ENCODE peak calls at places on chromosomes 3 and 15, in six cellular contexts. E is cardiac muscle cell; I is psoas muscle; X is CD8-positive, alpha-beta T cell; F is spleen; B is AG04450. H is an unnamed sample.

GRCh38 chr15:97791824-97792792 is 168.4 kb upstream of the ARRDC4 start:
- DNase-seq in E (no peak), I (no peak), X (no peak), F (no peak), B (no peak), H (no peak)

GRCh38 chr15:73273181-73274002 is 95.4 kb downstream of the HCN4 start:
- DNase-seq in E (peak), I (peak), X (peak), F (no peak), B (peak), H (peak)

GRCh38 chr3:109559389-109559788 is 222.0 kb upstream of the DPPA4 start:
- DNase-seq in E (no peak), I (no peak), X (no peak), F (no peak), B (no peak), H (no peak)

GRCh38 chr15:39304201-39304841 is 276.6 kb upstream of the THBS1 start:
- DNase-seq in E (no peak), I (no peak), X (no peak), F (no peak), B (peak), H (no peak)

GRCh38 chr3:110533089-110533488 is 538.5 kb upstream of the NECTIN3 start:
- DNase-seq in E (no peak), I (no peak), X (no peak), F (no peak), B (peak), H (no peak)

GRCh38 chr3:37074178-37074577 is 80.9 kb downstream of the MLH1 start:
- DNase-seq in E (no peak), I (no peak), X (no peak), F (no peak), B (peak), H (peak)

GRCh38 chr3:170867143-170867542 is 2.9 kb downstream of the RPL22L1 start:
- DNase-seq in E (no peak), I (no peak), X (no peak), F (no peak), B (no peak), H (no peak)

GRCh38 chr15:31157644-31158069 is 56.1 kb upstream of the TRPM1 start:
- DNase-seq in E (no peak), I (no peak), X (no peak), F (peak), B (no peak), H (no peak)

GRCh38 chr3:11238057-11238456 is 34.1 kb upstream of the ATG7 start:
- DNase-seq in E (no peak), I (no peak), X (no peak), F (no peak), B (peak), H (peak)

GRCh38 chr15:51750186-51750585 is 1.2 kb upstream of the TMOD2 start:
- DNase-seq in E (no peak), I (no peak), X (no peak), F (no peak), B (no peak), H (no peak)

GRCh38 chr3:167467848-167468611 is 5.8 kb downstream of the SERPINI2 start:
- DNase-seq in E (no peak), I (no peak), X (no peak), F (no peak), B (no peak), H (no peak)

GRCh38 chr15:100193277-100193860 is 148.4 kb downstream of the ADAMTS17 start:
- DNase-seq in E (no peak), I (peak), X (no peak), F (peak), B (no peak), H (no peak)

GRCh38 chr15:74340139-74340538 is 27.3 kb downstream of the CYP11A1 start:
- DNase-seq in E (no peak), I (no peak), X (no peak), F (peak), B (no peak), H (peak)

GRCh38 chr3:39601241-39601640 is 133.8 kb downstream of the MOBP start:
- DNase-seq in E (no peak), I (no peak), X (no peak), F (no peak), B (no peak), H (no peak)

GRCh38 chr3:192514081-192514753 is 213.1 kb downstream of the FGF12 start:
- DNase-seq in E (peak), I (peak), X (no peak), F (peak), B (no peak), H (no peak)

DNA sequence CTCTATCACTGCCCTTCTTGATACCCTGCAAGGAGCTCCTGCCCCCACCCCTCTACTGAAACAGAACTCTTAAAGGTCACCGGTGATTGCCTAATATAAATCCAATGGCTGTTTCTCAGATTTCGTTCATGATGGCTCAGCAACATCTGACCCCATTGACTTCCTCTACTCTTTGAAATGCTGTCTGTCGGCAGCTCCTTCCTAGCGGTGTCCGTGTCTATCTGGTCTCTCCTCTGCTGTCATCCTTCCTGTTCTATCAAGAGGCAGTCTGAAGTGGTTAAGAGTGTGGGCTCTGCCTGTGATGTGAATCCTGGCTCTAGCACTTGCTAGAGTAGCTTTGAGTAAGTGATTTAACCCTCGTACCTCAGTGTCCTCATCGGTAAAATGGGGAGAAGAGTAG is 5.5 kb downstream of the TMEM266 start:
- DNase-seq in E (peak), I (no peak), X (no peak), F (no peak), B (no peak), H (no peak)
- H3K27ac ChIP-seq in E (no peak), I (peak), X (no peak), F (no peak), B (no peak), H (no peak)

GRCh38 chr3:123039178-123039577 is 11.6 kb upstream of the SEMA5B start:
- DNase-seq in E (no peak), I (no peak), X (no peak), F (no peak), B (no peak), H (no peak)

GRCh38 chr3:123038751-123039150 is 11.2 kb upstream of the SEMA5B start:
- DNase-seq in E (no peak), I (no peak), X (no peak), F (no peak), B (no peak), H (no peak)

GRCh38 chr3:123036352-123037014 is 8.9 kb upstream of the SEMA5B start:
- DNase-seq in E (no peak), I (no peak), X (no peak), F (no peak), B (peak), H (no peak)

GRCh38 chr3:123034996-123035395 is 7.4 kb upstream of the SEMA5B start:
- DNase-seq in E (no peak), I (no peak), X (no peak), F (no peak), B (no peak), H (no peak)

DNA sequence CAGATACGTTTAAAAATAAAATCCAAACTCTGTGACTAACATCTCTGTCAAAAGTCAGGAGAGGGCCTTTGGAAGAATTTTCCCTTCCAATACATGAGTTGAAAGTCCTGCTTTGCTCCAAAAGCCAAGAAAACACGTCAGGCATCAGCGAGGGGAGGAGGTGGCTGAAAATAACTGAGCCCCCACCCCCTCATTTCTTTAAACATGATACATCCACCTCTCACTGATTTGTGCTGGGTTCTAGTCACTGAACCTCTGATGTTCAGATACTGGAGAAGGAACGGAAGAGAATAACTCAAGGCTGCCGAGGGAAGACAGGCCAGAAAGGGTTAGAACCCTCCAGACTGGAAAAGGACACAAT is 9.4 kb upstream of the SEMA5B start:
- DNase-seq in E (no peak), I (no peak), X (no peak), F (no peak), B (no peak), H (no peak)
- H3K27ac ChIP-seq in E (no peak), I (no peak), X (no peak), F (no peak), B (no peak), H (no peak)

GRCh38 chr3:189168711-189169110 is 3.1 kb upstream of the TPRG1 start:
- DNase-seq in E (no peak), I (no peak), X (no peak), F (no peak), B (no peak), H (no peak)

GRCh38 chr3:189171707-189172106 is at the start of gene TPRG1:
- DNase-seq in E (no peak), I (no peak), X (no peak), F (no peak), B (no peak), H (no peak)

GRCh38 chr3:189170559-189170958 is 1.2 kb upstream of the TPRG1 start:
- DNase-seq in E (no peak), I (no peak), X (no peak), F (no peak), B (no peak), H (no peak)

GRCh38 chr3:189167027-189167766 is 4.6 kb upstream of the TPRG1 start:
- DNase-seq in E (no peak), I (no peak), X (no peak), F (no peak), B (no peak), H (no peak)

GRCh38 chr3:189169728-189170127 is 2.0 kb upstream of the TPRG1 start:
- DNase-seq in E (no peak), I (no peak), X (no peak), F (no peak), B (no peak), H (no peak)
- H3K27ac ChIP-seq in E (no peak), I (no peak), X (no peak), F (no peak), B (no peak), H (no peak)

DNA sequence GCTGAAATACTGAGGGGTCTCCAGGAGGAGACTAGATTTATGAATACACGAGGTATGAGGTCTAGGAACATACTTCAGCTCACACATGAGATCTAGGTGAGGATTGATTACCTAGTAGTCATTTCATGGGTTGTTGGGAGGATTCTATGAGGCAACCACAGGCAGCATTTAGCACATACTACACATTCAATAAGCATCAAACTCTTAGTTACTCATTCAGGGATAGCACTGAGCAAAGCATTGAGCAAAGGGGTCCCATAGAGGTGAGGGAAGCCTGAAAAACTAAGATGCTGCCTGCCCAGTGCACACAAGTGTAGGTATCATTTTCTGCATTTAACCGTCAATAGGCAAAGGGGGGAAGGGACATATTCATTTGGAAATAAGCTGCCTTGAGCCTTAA is 4.5 kb downstream of the CCR5 start:
- DNase-seq in E (no peak), I (no peak), X (no peak), F (no peak), B (no peak), H (no peak)
- H3K27ac ChIP-seq in E (no peak), I (no peak), X (no peak), F (no peak), B (no peak), H (no peak)